ENCODE peak calls at places on chromosomes 11 and 22, in ten cellular contexts. One of them, this sample, is unnamed.

GRCh38 chr22:39498368-39498767 is 3.7 kb upstream of the MIEF1 start:
- DNase-seq in effector memory CD4-positive, alpha-beta T cell: no peak
- DNase-seq in ovary: no peak
- DNase-seq in CD8-positive, alpha-beta T cell: no peak
- DNase-seq in A673: peak
- DNase-seq in cardiac fibroblast: peak
- DNase-seq in GM23248: no peak
- DNase-seq in LNCaP clone FGC: peak
- DNase-seq in lower leg skin: peak
- DNase-seq in spleen: no peak
- DNase-seq in this sample: no peak

GRCh38 chr11:12901874-12902481 is 107.1 kb upstream of the RASSF10 start:
- DNase-seq in ovary: no peak
- DNase-seq in A673: no peak
- DNase-seq in cardiac fibroblast: no peak
- DNase-seq in GM23248: peak
- DNase-seq in CD8-positive, alpha-beta T cell: no peak
- DNase-seq in lower leg skin: no peak
- DNase-seq in LNCaP clone FGC: no peak
- DNase-seq in effector memory CD4-positive, alpha-beta T cell: no peak
- DNase-seq in spleen: no peak
- DNase-seq in this sample: no peak

GRCh38 chr11:82003671-82004148 is 730.0 kb downstream of the FAM181B start:
- DNase-seq in ovary: no peak
- DNase-seq in A673: peak
- DNase-seq in effector memory CD4-positive, alpha-beta T cell: no peak
- DNase-seq in spleen: no peak
- DNase-seq in lower leg skin: no peak
- DNase-seq in GM23248: peak
- DNase-seq in cardiac fibroblast: peak
- DNase-seq in CD8-positive, alpha-beta T cell: no peak
- DNase-seq in LNCaP clone FGC: no peak
- DNase-seq in this sample: peak

GRCh38 chr11:121553806-121554205 is 101.0 kb upstream of the SORL1-AS1 start:
- DNase-seq in CD8-positive, alpha-beta T cell: no peak
- DNase-seq in A673: no peak
- DNase-seq in LNCaP clone FGC: no peak
- DNase-seq in ovary: peak
- DNase-seq in GM23248: no peak
- DNase-seq in lower leg skin: no peak
- DNase-seq in effector memory CD4-positive, alpha-beta T cell: no peak
- DNase-seq in spleen: no peak
- DNase-seq in cardiac fibroblast: peak
- DNase-seq in this sample: peak

GRCh38 chr22:41021655-41022454 is 70.5 kb upstream of the EP300 start:
- DNase-seq in lower leg skin: peak
- DNase-seq in spleen: peak
- DNase-seq in A673: peak
- DNase-seq in ovary: peak
- DNase-seq in LNCaP clone FGC: no peak
- DNase-seq in effector memory CD4-positive, alpha-beta T cell: peak
- DNase-seq in cardiac fibroblast: peak
- DNase-seq in GM23248: peak
- DNase-seq in CD8-positive, alpha-beta T cell: peak
- DNase-seq in this sample: peak

GRCh38 chr11:102849319-102849718 is 5.9 kb upstream of the MMP3 start:
- DNase-seq in CD8-positive, alpha-beta T cell: no peak
- DNase-seq in GM23248: peak
- DNase-seq in effector memory CD4-positive, alpha-beta T cell: no peak
- DNase-seq in ovary: no peak
- DNase-seq in lower leg skin: no peak
- DNase-seq in spleen: no peak
- DNase-seq in A673: no peak
- DNase-seq in LNCaP clone FGC: no peak
- DNase-seq in cardiac fibroblast: no peak
- DNase-seq in this sample: no peak

GRCh38 chr11:9254416-9254815 is 10.7 kb downstream of the DENND5A start:
- DNase-seq in ovary: no peak
- DNase-seq in A673: no peak
- DNase-seq in lower leg skin: no peak
- DNase-seq in CD8-positive, alpha-beta T cell: no peak
- DNase-seq in LNCaP clone FGC: no peak
- DNase-seq in spleen: no peak
- DNase-seq in cardiac fibroblast: no peak
- DNase-seq in effector memory CD4-positive, alpha-beta T cell: no peak
- DNase-seq in GM23248: no peak
- DNase-seq in this sample: no peak

GRCh38 chr11:32829157-32829679 is 509 bp upstream of the PRRG4 start:
- DNase-seq in lower leg skin: no peak
- DNase-seq in spleen: no peak
- DNase-seq in A673: no peak
- DNase-seq in effector memory CD4-positive, alpha-beta T cell: no peak
- DNase-seq in ovary: no peak
- DNase-seq in GM23248: peak
- DNase-seq in cardiac fibroblast: no peak
- DNase-seq in CD8-positive, alpha-beta T cell: no peak
- DNase-seq in LNCaP clone FGC: no peak
- DNase-seq in this sample: no peak

GRCh38 chr11:8812438-8812837 is 98.6 kb upstream of the AKIP1 start:
- DNase-seq in spleen: no peak
- DNase-seq in LNCaP clone FGC: no peak
- DNase-seq in lower leg skin: peak
- DNase-seq in ovary: peak
- DNase-seq in cardiac fibroblast: peak
- DNase-seq in effector memory CD4-positive, alpha-beta T cell: no peak
- DNase-seq in CD8-positive, alpha-beta T cell: no peak
- DNase-seq in GM23248: peak
- DNase-seq in A673: no peak
- DNase-seq in this sample: peak

GRCh38 chr22:26691377-26691716 is 34.0 kb downstream of the MIAT start:
- DNase-seq in spleen: no peak
- DNase-seq in effector memory CD4-positive, alpha-beta T cell: no peak
- DNase-seq in CD8-positive, alpha-beta T cell: no peak
- DNase-seq in GM23248: no peak
- DNase-seq in ovary: no peak
- DNase-seq in A673: no peak
- DNase-seq in lower leg skin: no peak
- DNase-seq in cardiac fibroblast: no peak
- DNase-seq in LNCaP clone FGC: no peak
- DNase-seq in this sample: no peak
- H3K4me3 ChIP-seq in spleen: no peak
- H3K4me3 ChIP-seq in effector memory CD4-positive, alpha-beta T cell: peak
- H3K4me3 ChIP-seq in CD8-positive, alpha-beta T cell: no peak
- H3K4me3 ChIP-seq in GM23248: no peak
- H3K4me3 ChIP-seq in ovary: no peak
- H3K4me3 ChIP-seq in A673: no peak
- H3K4me3 ChIP-seq in lower leg skin: no peak
- H3K4me3 ChIP-seq in cardiac fibroblast: no peak
- H3K4me3 ChIP-seq in LNCaP clone FGC: no peak
- H3K4me3 ChIP-seq in this sample: no peak

DNA sequence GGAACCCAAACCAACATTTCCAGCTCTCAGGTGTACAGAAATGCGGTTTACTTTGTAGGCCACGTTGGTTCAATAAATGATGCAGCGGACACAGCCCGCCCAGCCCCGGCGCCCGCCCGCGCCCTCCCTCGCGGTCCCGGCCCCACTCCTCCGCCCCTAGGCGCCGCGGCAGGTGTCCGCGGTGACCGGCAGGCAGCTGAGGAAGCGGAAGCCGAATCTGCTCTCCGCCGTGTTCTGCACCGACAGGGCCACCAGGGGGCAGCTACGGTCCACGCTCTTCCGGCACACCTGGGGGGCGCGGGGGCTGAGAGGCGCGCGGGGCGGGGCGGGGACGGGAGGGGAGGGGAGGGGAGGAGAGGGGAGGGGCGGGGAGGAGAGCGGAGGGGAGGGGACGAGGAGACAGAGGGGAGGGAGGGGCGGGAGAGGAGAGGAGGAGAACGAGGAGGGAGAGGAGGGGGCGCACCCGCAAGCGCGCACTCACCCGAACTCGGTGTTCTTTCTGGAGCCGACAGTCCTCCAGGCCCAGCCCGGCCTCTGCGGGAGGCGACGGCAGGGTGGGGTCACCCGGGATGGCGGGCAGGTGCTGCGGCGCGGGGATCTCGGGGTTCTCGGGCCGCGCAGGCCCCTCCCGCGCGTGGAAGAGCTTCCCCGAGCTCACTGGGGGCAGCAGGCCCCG is 5.6 kb downstream of the LMNTD2 start:
- DNase-seq in A673: peak
- DNase-seq in CD8-positive, alpha-beta T cell: peak
- DNase-seq in ovary: no peak
- DNase-seq in GM23248: peak
- DNase-seq in cardiac fibroblast: peak
- DNase-seq in spleen: peak
- DNase-seq in effector memory CD4-positive, alpha-beta T cell: peak
- DNase-seq in LNCaP clone FGC: peak
- DNase-seq in lower leg skin: no peak
- DNase-seq in this sample: peak
- H3K4me3 ChIP-seq in A673: peak
- H3K4me3 ChIP-seq in CD8-positive, alpha-beta T cell: peak
- H3K4me3 ChIP-seq in ovary: peak
- H3K4me3 ChIP-seq in GM23248: no peak
- H3K4me3 ChIP-seq in cardiac fibroblast: no peak
- H3K4me3 ChIP-seq in spleen: peak
- H3K4me3 ChIP-seq in effector memory CD4-positive, alpha-beta T cell: peak
- H3K4me3 ChIP-seq in LNCaP clone FGC: peak
- H3K4me3 ChIP-seq in lower leg skin: no peak
- H3K4me3 ChIP-seq in this sample: no peak

GRCh38 chr11:116933961-116934360 is 96.5 kb upstream of the APOA1 start:
- DNase-seq in GM23248: no peak
- DNase-seq in spleen: no peak
- DNase-seq in A673: no peak
- DNase-seq in effector memory CD4-positive, alpha-beta T cell: no peak
- DNase-seq in LNCaP clone FGC: no peak
- DNase-seq in lower leg skin: no peak
- DNase-seq in ovary: no peak
- DNase-seq in CD8-positive, alpha-beta T cell: no peak
- DNase-seq in cardiac fibroblast: no peak
- DNase-seq in this sample: no peak

GRCh38 chr11:116931206-116931953 is 94.0 kb upstream of the APOA1 start:
- DNase-seq in lower leg skin: no peak
- DNase-seq in effector memory CD4-positive, alpha-beta T cell: peak
- DNase-seq in CD8-positive, alpha-beta T cell: peak
- DNase-seq in ovary: no peak
- DNase-seq in spleen: no peak
- DNase-seq in LNCaP clone FGC: no peak
- DNase-seq in GM23248: peak
- DNase-seq in cardiac fibroblast: peak
- DNase-seq in A673: peak
- DNase-seq in this sample: peak

GRCh38 chr11:116930586-116930985 is 93.2 kb upstream of the APOA1 start:
- DNase-seq in lower leg skin: no peak
- DNase-seq in effector memory CD4-positive, alpha-beta T cell: no peak
- DNase-seq in spleen: no peak
- DNase-seq in LNCaP clone FGC: no peak
- DNase-seq in CD8-positive, alpha-beta T cell: no peak
- DNase-seq in GM23248: no peak
- DNase-seq in cardiac fibroblast: no peak
- DNase-seq in A673: no peak
- DNase-seq in ovary: no peak
- DNase-seq in this sample: no peak

GRCh38 chr11:116930177-116930576 is 92.8 kb upstream of the APOA1 start:
- DNase-seq in GM23248: peak
- DNase-seq in cardiac fibroblast: peak
- DNase-seq in ovary: no peak
- DNase-seq in CD8-positive, alpha-beta T cell: peak
- DNase-seq in A673: peak
- DNase-seq in LNCaP clone FGC: no peak
- DNase-seq in lower leg skin: no peak
- DNase-seq in effector memory CD4-positive, alpha-beta T cell: peak
- DNase-seq in spleen: peak
- DNase-seq in this sample: peak

DNA sequence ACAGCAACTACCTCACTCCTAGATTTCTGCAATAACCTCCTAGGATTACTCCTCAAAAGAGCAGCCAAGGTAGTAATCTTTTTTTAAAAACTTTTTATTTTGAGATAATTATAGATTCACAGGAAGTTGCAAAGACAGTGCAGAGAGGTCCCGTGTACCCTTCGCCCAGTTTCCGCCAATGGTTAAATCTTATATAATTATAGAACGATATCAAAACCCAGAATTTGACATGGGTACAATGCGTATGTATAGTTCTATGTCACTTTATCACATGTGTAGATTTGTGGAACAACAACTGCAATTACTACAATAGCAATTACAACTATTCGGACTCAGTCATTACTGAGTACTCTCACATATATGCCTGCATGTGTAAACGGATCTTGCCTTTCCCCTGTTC is 94.8 kb upstream of the APOA1 start:
- DNase-seq in LNCaP clone FGC: no peak
- DNase-seq in ovary: no peak
- DNase-seq in lower leg skin: no peak
- DNase-seq in A673: no peak
- DNase-seq in cardiac fibroblast: no peak
- DNase-seq in spleen: no peak
- DNase-seq in GM23248: no peak
- DNase-seq in effector memory CD4-positive, alpha-beta T cell: no peak
- DNase-seq in CD8-positive, alpha-beta T cell: no peak
- DNase-seq in this sample: no peak
- H3K4me3 ChIP-seq in LNCaP clone FGC: no peak
- H3K4me3 ChIP-seq in ovary: no peak
- H3K4me3 ChIP-seq in lower leg skin: no peak
- H3K4me3 ChIP-seq in A673: no peak
- H3K4me3 ChIP-seq in cardiac fibroblast: no peak
- H3K4me3 ChIP-seq in spleen: no peak
- H3K4me3 ChIP-seq in GM23248: no peak
- H3K4me3 ChIP-seq in effector memory CD4-positive, alpha-beta T cell: no peak
- H3K4me3 ChIP-seq in CD8-positive, alpha-beta T cell: peak
- H3K4me3 ChIP-seq in this sample: no peak

DNA sequence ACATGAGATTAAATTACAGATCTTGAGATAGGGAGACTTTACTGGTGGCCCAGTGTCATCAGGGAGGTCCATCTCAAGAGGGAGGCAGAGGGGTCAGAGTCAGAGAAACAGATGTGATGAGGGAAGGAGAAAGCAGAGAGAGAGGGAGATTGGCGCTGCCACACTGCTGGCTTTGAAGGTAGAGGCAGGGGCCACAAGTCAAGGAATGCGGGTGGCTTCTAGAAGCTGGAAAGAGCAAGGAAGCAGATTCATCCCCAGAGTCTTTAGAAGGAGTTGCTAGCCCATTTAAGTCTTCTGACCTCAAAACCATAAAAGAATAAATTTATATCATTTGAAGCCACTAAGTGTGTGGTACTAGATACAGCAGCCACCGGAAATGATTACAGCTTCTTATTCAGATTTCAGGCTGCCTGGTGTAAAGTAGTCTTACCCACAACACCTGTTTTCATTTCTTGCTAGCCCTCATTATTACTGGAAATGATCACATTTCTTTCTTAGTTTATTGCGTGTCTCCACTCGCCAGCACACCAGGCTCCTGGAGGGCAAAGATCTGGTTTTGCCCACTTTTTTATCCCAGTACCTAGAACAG is 12.6 kb upstream of the SERPINH1 start:
- DNase-seq in A673: no peak
- DNase-seq in effector memory CD4-positive, alpha-beta T cell: no peak
- DNase-seq in cardiac fibroblast: no peak
- DNase-seq in LNCaP clone FGC: no peak
- DNase-seq in spleen: no peak
- DNase-seq in GM23248: no peak
- DNase-seq in CD8-positive, alpha-beta T cell: no peak
- DNase-seq in ovary: no peak
- DNase-seq in lower leg skin: no peak
- DNase-seq in this sample: no peak
- H3K4me3 ChIP-seq in A673: no peak
- H3K4me3 ChIP-seq in effector memory CD4-positive, alpha-beta T cell: no peak
- H3K4me3 ChIP-seq in cardiac fibroblast: no peak
- H3K4me3 ChIP-seq in LNCaP clone FGC: no peak
- H3K4me3 ChIP-seq in spleen: no peak
- H3K4me3 ChIP-seq in GM23248: no peak
- H3K4me3 ChIP-seq in CD8-positive, alpha-beta T cell: no peak
- H3K4me3 ChIP-seq in ovary: no peak
- H3K4me3 ChIP-seq in lower leg skin: no peak
- H3K4me3 ChIP-seq in this sample: no peak